ENCODE peak calls at places on chromosomes 6 and 20, in seven cellular contexts. H, U, B, J, I, Y and L are unnamed samples.

GRCh38 chr6:35691027-35691824 is 2.5 kb upstream of the FKBP5 start:
- DNase-seq in H (peak; percentile 96), U (peak; percentile 77), B (peak; percentile 99), J (peak; percentile 92), I (peak; percentile 80), Y (peak; percentile 83), L (no peak)

GRCh38 chr6:154289818-154290508 is 66.6 kb downstream of the IPCEF1 start:
- DNase-seq in H (no peak), U (no peak), B (no peak), J (no peak), I (no peak), Y (no peak), L (no peak)

GRCh38 chr6:139853302-139853992 is 479.0 kb upstream of the CITED2 start:
- DNase-seq in H (no peak), U (peak; percentile 51), B (no peak), J (no peak), I (no peak), Y (no peak), L (no peak)

GRCh38 chr6:22383016-22383415 is 86.2 kb upstream of the PRL start:
- DNase-seq in H (no peak), U (no peak), B (no peak), J (no peak), I (no peak), Y (no peak), L (no peak)

GRCh38 chr20:36208257-36208656 is 28.0 kb upstream of the AAR2 start:
- DNase-seq in H (no peak), U (no peak), B (no peak), J (no peak), I (no peak), Y (no peak), L (no peak)

GRCh38 chr20:61761453-61762207 is 304.1 kb downstream of the TAF4 start:
- DNase-seq in H (peak; percentile 39), U (no peak), B (peak; percentile 48), J (no peak), I (no peak), Y (no peak), L (no peak)

GRCh38 chr6:112173401-112173800 is 81.0 kb downstream of the LAMA4 start:
- DNase-seq in H (no peak), U (no peak), B (no peak), J (no peak), I (no peak), Y (no peak), L (no peak)

GRCh38 chr6:159110748-159111147 is 58.5 kb upstream of the FNDC1 start:
- DNase-seq in H (no peak), U (no peak), B (no peak), J (no peak), I (no peak), Y (no peak), L (no peak)

GRCh38 chr6:74585779-74586178 is 620.1 kb downstream of the COL12A1 start:
- DNase-seq in H (no peak), U (no peak), B (no peak), J (no peak), I (no peak), Y (no peak), L (no peak)

GRCh38 chr6:14784596-14785360 is 461.1 kb upstream of the JARID2 start:
- DNase-seq in H (no peak), U (no peak), B (no peak), J (no peak), I (no peak), Y (no peak), L (no peak)

GRCh38 chr6:135686784-135687301 is 164.7 kb upstream of the PDE7B start:
- DNase-seq in H (no peak), U (no peak), B (no peak), J (no peak), I (no peak), Y (no peak), L (no peak)

GRCh38 chr6:45746046-45746445 is 269.6 kb downstream of the CLIC5 start:
- DNase-seq in H (no peak), U (no peak), B (no peak), J (no peak), I (no peak), Y (no peak), L (no peak)

GRCh38 chr6:9461161-9461560 is 953.7 kb downstream of the TFAP2A start:
- DNase-seq in H (no peak), U (no peak), B (no peak), J (no peak), I (no peak), Y (no peak), L (no peak)

GRCh38 chr20:34604980-34605788 is 46.7 kb downstream of the MAP1LC3A start:
- DNase-seq in H (no peak), U (no peak), B (no peak), J (no peak), I (no peak), Y (no peak), L (no peak)

GRCh38 chr6:165770430-165771082 is 107.5 kb upstream of the PDE10A start:
- DNase-seq in H (no peak), U (no peak), B (no peak), J (no peak), I (no peak), Y (no peak), L (no peak)

GRCh38 chr6:52820198-52820597 is 16.6 kb upstream of the GSTA1 start:
- DNase-seq in H (no peak), U (no peak), B (no peak), J (no peak), I (no peak), Y (no peak), L (no peak)

GRCh38 chr6:168415149-168415992 is 25.6 kb upstream of the SMOC2 start:
- DNase-seq in H (no peak), U (no peak), B (no peak), J (peak; percentile 27), I (no peak), Y (no peak), L (no peak)

GRCh38 chr6:34416877-34417371 is 8.9 kb downstream of the RPS10 start:
- DNase-seq in H (no peak), U (no peak), B (no peak), J (no peak), I (no peak), Y (no peak), L (no peak)
- TF ChIP-seq POLR2A in H (no peak), U (no peak), B (no peak), J (no peak), I (no peak), Y (no peak), L (no peak)

GRCh38 chr20:20461526-20461925 is 93.6 kb downstream of the INSM1 start:
- DNase-seq in H (no peak), U (no peak), B (no peak), J (no peak), I (no peak), Y (no peak), L (no peak)

GRCh38 chr20:20456736-20457135 is 88.8 kb downstream of the INSM1 start:
- DNase-seq in H (no peak), U (no peak), B (no peak), J (no peak), I (no peak), Y (no peak), L (no peak)

GRCh38 chr20:20457392-20458126 is 89.7 kb downstream of the INSM1 start:
- DNase-seq in H (no peak), U (no peak), B (no peak), J (no peak), I (no peak), Y (no peak), L (no peak)

GRCh38 chr20:20462185-20462584 is 94.3 kb downstream of the INSM1 start:
- DNase-seq in H (no peak), U (no peak), B (no peak), J (no peak), I (no peak), Y (no peak), L (no peak)

GRCh38 chr20:20459726-20460125 is 91.8 kb downstream of the INSM1 start:
- DNase-seq in H (no peak), U (no peak), B (no peak), J (no peak), I (no peak), Y (no peak), L (no peak)
- H3K4me3 ChIP-seq in H (no peak overlapping the region), U (no peak overlapping the region), B (no peak overlapping the region), J (no peak overlapping the region), I (no peak overlapping the region), Y (no peak overlapping the region), L (no peak overlapping the region)

GRCh38 chr20:44580581-44581268 is 1.7 kb upstream of the PKIG start:
- DNase-seq in H (no peak), U (no peak), B (no peak), J (no peak), I (no peak), Y (no peak), L (no peak)

GRCh38 chr20:44584103-44584690 is 1.8 kb downstream of the PKIG start:
- DNase-seq in H (no peak), U (no peak), B (no peak), J (no peak), I (no peak), Y (no peak), L (no peak)

GRCh38 chr20:44581515-44581914 is 864 bp upstream of the PKIG start:
- DNase-seq in H (no peak), U (no peak), B (no peak), J (no peak), I (no peak), Y (no peak), L (no peak)

GRCh38 chr20:44583179-44583578 is 800 bp downstream of the PKIG start:
- DNase-seq in H (no peak), U (no peak), B (no peak), J (no peak), I (no peak), Y (no peak), L (no peak)

DNA sequence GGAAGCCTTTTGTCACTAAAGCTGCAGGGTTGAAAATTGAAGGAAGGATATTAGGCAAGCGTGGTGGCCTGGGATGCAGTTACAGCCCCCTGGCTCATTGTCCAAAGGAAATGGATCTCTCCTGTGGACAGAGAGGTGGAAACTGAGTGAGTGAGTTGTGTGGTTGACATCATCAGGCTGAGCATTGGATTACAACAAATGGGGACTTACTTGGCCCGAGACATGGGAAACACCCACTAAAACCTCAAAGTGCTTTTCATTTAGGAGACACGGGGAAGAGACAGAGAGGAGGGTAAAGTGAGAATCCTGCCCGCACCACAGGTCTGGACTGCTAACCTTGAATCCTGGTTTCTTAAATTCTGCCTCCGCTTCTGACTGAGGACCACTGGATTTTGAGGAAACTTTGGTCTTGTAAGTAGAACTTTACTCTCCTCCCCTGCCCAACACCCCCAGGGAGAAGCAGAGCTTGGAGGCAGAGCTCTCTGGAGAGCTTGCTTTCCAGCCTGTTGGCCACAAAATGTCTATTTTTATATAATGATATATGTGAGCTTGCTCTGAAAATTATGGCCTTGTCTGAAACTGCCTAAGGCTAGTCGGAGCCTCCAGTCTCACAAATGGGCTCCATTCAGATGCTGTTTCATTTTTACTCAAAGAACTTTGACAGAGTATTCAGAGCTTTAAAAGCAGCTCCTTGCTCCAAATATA is at the start of gene PKIG:
- DNase-seq in H (no peak), U (no peak), B (peak; percentile 82), J (peak; percentile 36), I (no peak), Y (no peak), L (no peak)
- TF ChIP-seq POLR2A in H (peak; percentile 24), U (peak; percentile 34), B (no peak), J (peak; percentile 39), I (peak; percentile 21), Y (no peak), L (no peak)

DNA sequence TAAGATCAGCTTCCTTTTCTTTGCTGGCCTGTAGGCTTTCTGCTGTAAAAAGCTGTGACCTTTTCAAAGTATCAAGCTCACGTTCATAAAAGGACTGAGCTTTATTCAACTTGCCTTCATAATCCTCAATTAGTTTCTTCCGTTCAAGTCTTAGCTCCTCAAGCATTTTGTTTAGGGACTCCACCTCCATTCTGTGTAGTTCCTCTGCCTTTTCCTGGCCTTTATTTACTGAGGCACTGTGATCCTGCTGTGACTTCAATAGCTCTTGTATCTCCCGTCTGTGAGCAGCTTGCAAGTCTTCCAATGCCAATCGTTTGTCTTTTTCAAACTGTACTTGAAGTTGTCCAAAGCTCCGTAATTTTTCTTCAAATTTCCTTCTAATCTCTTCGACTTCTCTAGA is 54.4 kb downstream of the FAM184A start:
- DNase-seq in H (no peak), U (no peak), B (no peak), J (no peak), I (no peak), Y (no peak), L (no peak)
- H3K4me3 ChIP-seq in H (no peak overlapping the region), U (no peak overlapping the region), B (no peak overlapping the region), J (no peak overlapping the region), I (no peak overlapping the region), Y (no peak overlapping the region), L (no peak overlapping the region)